ENCODE peak calls at places on chromosomes 12 and 14, in ten cellular contexts. One of them, this sample, is unnamed.

GRCh38 chr12:86712425-86712843 is 456.2 kb upstream of the MGAT4C start:
- DNase-seq in left lung: no peak
- DNase-seq in GM12891: no peak
- DNase-seq in germinal center: no peak
- DNase-seq in sciatic nerve: no peak
- DNase-seq in sigmoid colon: no peak
- DNase-seq in posterior vena cava: no peak
- DNase-seq in pulmonary artery endothelial cell: peak; percentile 95
- DNase-seq in Caki2: peak; percentile 98
- DNase-seq in cardiac muscle cell: no peak
- DNase-seq in this sample: peak; percentile 8

GRCh38 chr14:63435838-63436237 is 107.3 kb downstream of the PPP2R5E start:
- DNase-seq in left lung: peak; percentile 78
- DNase-seq in GM12891: no peak
- DNase-seq in germinal center: no peak
- DNase-seq in sciatic nerve: peak; percentile 69
- DNase-seq in sigmoid colon: peak; percentile 94
- DNase-seq in posterior vena cava: peak; percentile 85
- DNase-seq in pulmonary artery endothelial cell: no peak
- DNase-seq in Caki2: no peak
- DNase-seq in cardiac muscle cell: no peak
- DNase-seq in this sample: no peak

GRCh38 chr12:32496946-32497345 is 97.6 kb downstream of the FGD4 start:
- DNase-seq in left lung: no peak
- DNase-seq in GM12891: no peak
- DNase-seq in germinal center: no peak
- DNase-seq in sciatic nerve: no peak
- DNase-seq in sigmoid colon: no peak
- DNase-seq in posterior vena cava: no peak
- DNase-seq in pulmonary artery endothelial cell: no peak
- DNase-seq in Caki2: no peak
- DNase-seq in cardiac muscle cell: no peak
- DNase-seq in this sample: no peak

GRCh38 chr12:15700595-15700994 is 88.6 kb downstream of the EPS8 start:
- DNase-seq in left lung: no peak
- DNase-seq in GM12891: no peak
- DNase-seq in germinal center: no peak
- DNase-seq in sciatic nerve: no peak
- DNase-seq in sigmoid colon: no peak
- DNase-seq in posterior vena cava: no peak
- DNase-seq in pulmonary artery endothelial cell: peak; percentile 85
- DNase-seq in Caki2: peak; percentile 63
- DNase-seq in cardiac muscle cell: no peak
- DNase-seq in this sample: peak; percentile 28

GRCh38 chr12:117031843-117032592 is 67.2 kb downstream of the TESC start:
- DNase-seq in left lung: no peak
- DNase-seq in GM12891: no peak
- DNase-seq in germinal center: peak; percentile 31
- DNase-seq in sciatic nerve: peak; percentile 42
- DNase-seq in sigmoid colon: peak; percentile 33
- DNase-seq in posterior vena cava: no peak
- DNase-seq in pulmonary artery endothelial cell: no peak
- DNase-seq in Caki2: no peak
- DNase-seq in cardiac muscle cell: no peak
- DNase-seq in this sample: no peak

GRCh38 chr14:33879684-33880286 is 71.1 kb downstream of the EGLN3 start:
- DNase-seq in left lung: no peak
- DNase-seq in GM12891: no peak
- DNase-seq in germinal center: no peak
- DNase-seq in sciatic nerve: no peak
- DNase-seq in sigmoid colon: no peak
- DNase-seq in posterior vena cava: no peak
- DNase-seq in pulmonary artery endothelial cell: no peak
- DNase-seq in Caki2: no peak
- DNase-seq in cardiac muscle cell: no peak
- DNase-seq in this sample: no peak

GRCh38 chr14:74580275-74580672 is 31.8 kb downstream of the LTBP2 start:
- DNase-seq in left lung: no peak
- DNase-seq in GM12891: no peak
- DNase-seq in germinal center: no peak
- DNase-seq in sciatic nerve: no peak
- DNase-seq in sigmoid colon: no peak
- DNase-seq in posterior vena cava: no peak
- DNase-seq in pulmonary artery endothelial cell: no peak
- DNase-seq in Caki2: no peak
- DNase-seq in cardiac muscle cell: no peak
- DNase-seq in this sample: no peak

GRCh38 chr14:69288001-69288771 is 28.2 kb downstream of the GALNT16 start:
- DNase-seq in left lung: no peak
- DNase-seq in GM12891: no peak
- DNase-seq in germinal center: no peak
- DNase-seq in sciatic nerve: peak; percentile 70
- DNase-seq in sigmoid colon: peak; percentile 89
- DNase-seq in posterior vena cava: no peak
- DNase-seq in pulmonary artery endothelial cell: no peak
- DNase-seq in Caki2: no peak
- DNase-seq in cardiac muscle cell: peak; percentile 35
- DNase-seq in this sample: no peak

GRCh38 chr12:9869307-9870161 is at the start of gene CLEC2B:
- DNase-seq in left lung: no peak
- DNase-seq in GM12891: no peak
- DNase-seq in germinal center: no peak
- DNase-seq in sciatic nerve: no peak
- DNase-seq in sigmoid colon: no peak
- DNase-seq in posterior vena cava: no peak
- DNase-seq in pulmonary artery endothelial cell: peak; percentile 53
- DNase-seq in Caki2: peak; percentile 76
- DNase-seq in cardiac muscle cell: no peak
- DNase-seq in this sample: peak; percentile 47

GRCh38 chr12:125065021-125065752 is at the start of gene AACS:
- DNase-seq in left lung: peak; percentile 96
- DNase-seq in GM12891: peak; percentile 96
- DNase-seq in germinal center: peak; percentile 96
- DNase-seq in sciatic nerve: peak; percentile 89
- DNase-seq in sigmoid colon: peak; percentile 82
- DNase-seq in posterior vena cava: peak; percentile 92
- DNase-seq in pulmonary artery endothelial cell: peak; percentile 13
- DNase-seq in Caki2: peak; percentile 69
- DNase-seq in cardiac muscle cell: peak; percentile 90
- DNase-seq in this sample: peak; percentile 43

GRCh38 chr14:30584058-30584630 is 25.2 kb downstream of the G2E3 start:
- DNase-seq in left lung: no peak
- DNase-seq in GM12891: no peak
- DNase-seq in germinal center: no peak
- DNase-seq in sciatic nerve: no peak
- DNase-seq in sigmoid colon: no peak
- DNase-seq in posterior vena cava: no peak
- DNase-seq in pulmonary artery endothelial cell: no peak
- DNase-seq in Caki2: no peak
- DNase-seq in cardiac muscle cell: no peak
- DNase-seq in this sample: no peak

GRCh38 chr12:113569841-113570240 is 98.2 kb upstream of the LHX5 start:
- DNase-seq in left lung: no peak
- DNase-seq in GM12891: no peak
- DNase-seq in germinal center: no peak
- DNase-seq in sciatic nerve: no peak
- DNase-seq in sigmoid colon: no peak
- DNase-seq in posterior vena cava: no peak
- DNase-seq in pulmonary artery endothelial cell: no peak
- DNase-seq in Caki2: no peak
- DNase-seq in cardiac muscle cell: no peak
- DNase-seq in this sample: no peak

GRCh38 chr12:66453111-66453510 is 150.8 kb downstream of the HELB start:
- DNase-seq in left lung: no peak
- DNase-seq in GM12891: no peak
- DNase-seq in germinal center: no peak
- DNase-seq in sciatic nerve: no peak
- DNase-seq in sigmoid colon: no peak
- DNase-seq in posterior vena cava: no peak
- DNase-seq in pulmonary artery endothelial cell: no peak
- DNase-seq in Caki2: no peak
- DNase-seq in cardiac muscle cell: no peak
- DNase-seq in this sample: no peak

GRCh38 chr14:99195602-99196309 is 76.2 kb downstream of the BCL11B start:
- DNase-seq in left lung: peak; percentile 34
- DNase-seq in GM12891: no peak
- DNase-seq in germinal center: no peak
- DNase-seq in sciatic nerve: no peak
- DNase-seq in sigmoid colon: no peak
- DNase-seq in posterior vena cava: no peak
- DNase-seq in pulmonary artery endothelial cell: no peak
- DNase-seq in Caki2: peak; percentile 70
- DNase-seq in cardiac muscle cell: no peak
- DNase-seq in this sample: no peak

GRCh38 chr12:95286713-95287112 is 69.1 kb downstream of the VEZT start:
- DNase-seq in left lung: no peak
- DNase-seq in GM12891: no peak
- DNase-seq in germinal center: no peak
- DNase-seq in sciatic nerve: no peak
- DNase-seq in sigmoid colon: peak; percentile 62
- DNase-seq in posterior vena cava: no peak
- DNase-seq in pulmonary artery endothelial cell: no peak
- DNase-seq in Caki2: peak; percentile 8
- DNase-seq in cardiac muscle cell: no peak
- DNase-seq in this sample: no peak

GRCh38 chr14:36451346-36452065 is 68.5 kb downstream of the NKX2-1 start:
- DNase-seq in left lung: no peak
- DNase-seq in GM12891: no peak
- DNase-seq in germinal center: no peak
- DNase-seq in sciatic nerve: no peak
- DNase-seq in sigmoid colon: no peak
- DNase-seq in posterior vena cava: no peak
- DNase-seq in pulmonary artery endothelial cell: no peak
- DNase-seq in Caki2: no peak
- DNase-seq in cardiac muscle cell: peak; percentile 51
- DNase-seq in this sample: no peak

GRCh38 chr12:94714378-94714777 is 64.0 kb upstream of the TMCC3 start:
- DNase-seq in left lung: no peak
- DNase-seq in GM12891: no peak
- DNase-seq in germinal center: no peak
- DNase-seq in sciatic nerve: no peak
- DNase-seq in sigmoid colon: no peak
- DNase-seq in posterior vena cava: no peak
- DNase-seq in pulmonary artery endothelial cell: peak; percentile 81
- DNase-seq in Caki2: no peak
- DNase-seq in cardiac muscle cell: no peak
- DNase-seq in this sample: no peak

GRCh38 chr12:123533672-123534643 is at the start of gene RILPL1:
- DNase-seq in left lung: peak; percentile 91
- DNase-seq in GM12891: peak; percentile 70
- DNase-seq in germinal center: peak; percentile 72
- DNase-seq in sciatic nerve: peak; percentile 69
- DNase-seq in sigmoid colon: peak; percentile 81
- DNase-seq in posterior vena cava: peak; percentile 89
- DNase-seq in pulmonary artery endothelial cell: no peak
- DNase-seq in Caki2: peak; percentile 74
- DNase-seq in cardiac muscle cell: peak; percentile 89
- DNase-seq in this sample: no peak

GRCh38 chr12:105382771-105383632 is 52.5 kb downstream of the C12orf75 start:
- DNase-seq in left lung: no peak
- DNase-seq in GM12891: peak; percentile 42
- DNase-seq in germinal center: peak; percentile 73
- DNase-seq in sciatic nerve: no peak
- DNase-seq in sigmoid colon: no peak
- DNase-seq in posterior vena cava: no peak
- DNase-seq in pulmonary artery endothelial cell: peak; percentile 44
- DNase-seq in Caki2: peak; percentile 59
- DNase-seq in cardiac muscle cell: peak; percentile 72
- DNase-seq in this sample: no peak

GRCh38 chr12:109463776-109464175 is 13.3 kb downstream of the KCTD10 start:
- DNase-seq in left lung: no peak
- DNase-seq in GM12891: no peak
- DNase-seq in germinal center: no peak
- DNase-seq in sciatic nerve: no peak
- DNase-seq in sigmoid colon: no peak
- DNase-seq in posterior vena cava: peak; percentile 78
- DNase-seq in pulmonary artery endothelial cell: no peak
- DNase-seq in Caki2: no peak
- DNase-seq in cardiac muscle cell: no peak
- DNase-seq in this sample: no peak

GRCh38 chr14:20799955-20800544 is 2.6 kb downstream of the RNASE1 start:
- DNase-seq in left lung: no peak
- DNase-seq in GM12891: no peak
- DNase-seq in germinal center: no peak
- DNase-seq in sciatic nerve: no peak
- DNase-seq in sigmoid colon: peak; percentile 72
- DNase-seq in posterior vena cava: no peak
- DNase-seq in pulmonary artery endothelial cell: peak; percentile 41
- DNase-seq in Caki2: no peak
- DNase-seq in cardiac muscle cell: peak; percentile 93
- DNase-seq in this sample: peak; percentile 87

GRCh38 chr12:65728348-65728912 is 95.9 kb upstream of the HMGA2 start:
- DNase-seq in left lung: no peak
- DNase-seq in GM12891: no peak
- DNase-seq in germinal center: no peak
- DNase-seq in sciatic nerve: no peak
- DNase-seq in sigmoid colon: no peak
- DNase-seq in posterior vena cava: no peak
- DNase-seq in pulmonary artery endothelial cell: no peak
- DNase-seq in Caki2: no peak
- DNase-seq in cardiac muscle cell: no peak
- DNase-seq in this sample: no peak

This sample was measured in HL-60.